ENCODE peak calls at places on chromosomes 2 and 18, in seven cellular contexts. C, D, W, Z, O, T and E are unnamed samples.

GRCh38 chr2:149931486-149931885 is 343.9 kb upstream of the MMADHC start:
- DNase-seq in C (no peak), D (no peak), W (no peak), Z (no peak), O (no peak), T (peak), E (no peak)

GRCh38 chr2:24521162-24521857 is 30.3 kb downstream of the NCOA1 start:
- DNase-seq in C (no peak), D (no peak), W (no peak), Z (no peak), O (no peak), T (no peak), E (no peak)

GRCh38 chr2:164697688-164698290 is 76.5 kb upstream of the GRB14 start:
- DNase-seq in C (no peak), D (peak), W (peak), Z (no peak), O (no peak), T (peak), E (no peak)

GRCh38 chr2:64784168-64785061 is 130.7 kb upstream of the SERTAD2 start:
- DNase-seq in C (no peak), D (no peak), W (no peak), Z (no peak), O (no peak), T (no peak), E (no peak)

GRCh38 chr2:168212866-168213265 is 34.5 kb downstream of the STK39 start:
- DNase-seq in C (no peak), D (peak), W (no peak), Z (no peak), O (peak), T (no peak), E (no peak)

GRCh38 chr2:75503048-75503607 is 57.6 kb downstream of the EVA1A start:
- DNase-seq in C (no peak), D (peak), W (no peak), Z (no peak), O (peak), T (no peak), E (no peak)

GRCh38 chr2:233690444-233690843 is 2.2 kb upstream of the UGT1A6 start:
- DNase-seq in C (no peak), D (no peak), W (no peak), Z (no peak), O (peak), T (no peak), E (no peak)

GRCh38 chr2:80348078-80348477 is 43.5 kb upstream of the LRRTM1 start:
- DNase-seq in C (no peak), D (no peak), W (no peak), Z (no peak), O (no peak), T (no peak), E (no peak)

GRCh38 chr2:4992226-4992625 is 700.0 kb upstream of the SOX11 start:
- DNase-seq in C (no peak), D (no peak), W (no peak), Z (no peak), O (no peak), T (peak), E (no peak)

GRCh38 chr18:595068-595467 is 1.7 kb upstream of the CLUL1 start:
- DNase-seq in C (no peak), D (no peak), W (no peak), Z (no peak), O (no peak), T (no peak), E (no peak)

GRCh38 chr2:102619414-102620319 is at the start of gene SLC9A2:
- DNase-seq in C (peak), D (no peak), W (no peak), Z (peak), O (no peak), T (peak), E (peak)